ENCODE peak calls at places on chromosomes 2 and 18, in eight cellular contexts. One of them, this sample, is unnamed.

GRCh38 chr18:73840319-73841065 is 307.1 kb downstream of the FBXO15 start:
- DNase-seq in hippocampal formation: peak
- DNase-seq in stimulated activated naive CD8-positive, alpha-beta T cell treated with anti-CD3 and anti-CD28 coated beads, Interleukin-15, Interleukin-2, amounts not matched to agents 100 U/mL and 50 U/mL, for 24 hours: no peak
- DNase-seq in NT2/D1: no peak
- DNase-seq in sciatic nerve: no peak
- DNase-seq in NCI-H2029 treated with DMSO at 0.1 percent for 48 hours: no peak
- DNase-seq in activated CD4-positive, alpha-beta T cell treated with anti-CD3 and anti-CD28 coated beads, Interleukin-2, amount 50 U/mL, for 48 hours: no peak
- DNase-seq in adipocyte: no peak
- DNase-seq in this sample: no peak

GRCh38 chr18:78960709-78961108 is 18.9 kb upstream of the SALL3 start:
- DNase-seq in adipocyte: no peak
- DNase-seq in sciatic nerve: no peak
- DNase-seq in NT2/D1: no peak
- DNase-seq in NCI-H2029 treated with DMSO at 0.1 percent for 48 hours: no peak
- DNase-seq in stimulated activated naive CD8-positive, alpha-beta T cell treated with anti-CD3 and anti-CD28 coated beads, Interleukin-15, Interleukin-2, amounts not matched to agents 100 U/mL and 50 U/mL, for 24 hours: no peak
- DNase-seq in activated CD4-positive, alpha-beta T cell treated with anti-CD3 and anti-CD28 coated beads, Interleukin-2, amount 50 U/mL, for 48 hours: no peak
- DNase-seq in hippocampal formation: no peak
- DNase-seq in this sample: no peak

GRCh38 chr18:46555724-46556123 is 101.3 kb downstream of the LOXHD1 start:
- DNase-seq in activated CD4-positive, alpha-beta T cell treated with anti-CD3 and anti-CD28 coated beads, Interleukin-2, amount 50 U/mL, for 48 hours: no peak
- DNase-seq in stimulated activated naive CD8-positive, alpha-beta T cell treated with anti-CD3 and anti-CD28 coated beads, Interleukin-15, Interleukin-2, amounts not matched to agents 100 U/mL and 50 U/mL, for 24 hours: peak
- DNase-seq in adipocyte: no peak
- DNase-seq in hippocampal formation: no peak
- DNase-seq in sciatic nerve: no peak
- DNase-seq in NT2/D1: no peak
- DNase-seq in NCI-H2029 treated with DMSO at 0.1 percent for 48 hours: no peak
- DNase-seq in this sample: peak

GRCh38 chr2:228067309-228067708 is 114.2 kb downstream of the SPHKAP start:
- DNase-seq in NCI-H2029 treated with DMSO at 0.1 percent for 48 hours: no peak
- DNase-seq in hippocampal formation: no peak
- DNase-seq in NT2/D1: no peak
- DNase-seq in adipocyte: no peak
- DNase-seq in sciatic nerve: no peak
- DNase-seq in stimulated activated naive CD8-positive, alpha-beta T cell treated with anti-CD3 and anti-CD28 coated beads, Interleukin-15, Interleukin-2, amounts not matched to agents 100 U/mL and 50 U/mL, for 24 hours: no peak
- DNase-seq in activated CD4-positive, alpha-beta T cell treated with anti-CD3 and anti-CD28 coated beads, Interleukin-2, amount 50 U/mL, for 48 hours: no peak
- DNase-seq in this sample: no peak

GRCh38 chr18:32483002-32483401 is 12.3 kb upstream of the GAREM1 start:
- DNase-seq in sciatic nerve: no peak
- DNase-seq in hippocampal formation: no peak
- DNase-seq in adipocyte: no peak
- DNase-seq in activated CD4-positive, alpha-beta T cell treated with anti-CD3 and anti-CD28 coated beads, Interleukin-2, amount 50 U/mL, for 48 hours: no peak
- DNase-seq in NCI-H2029 treated with DMSO at 0.1 percent for 48 hours: no peak
- DNase-seq in stimulated activated naive CD8-positive, alpha-beta T cell treated with anti-CD3 and anti-CD28 coated beads, Interleukin-15, Interleukin-2, amounts not matched to agents 100 U/mL and 50 U/mL, for 24 hours: no peak
- DNase-seq in NT2/D1: no peak
- DNase-seq in this sample: no peak

GRCh38 chr2:225010804-225011203 is 31.5 kb downstream of the DOCK10 start:
- DNase-seq in NT2/D1: no peak
- DNase-seq in adipocyte: peak
- DNase-seq in activated CD4-positive, alpha-beta T cell treated with anti-CD3 and anti-CD28 coated beads, Interleukin-2, amount 50 U/mL, for 48 hours: no peak
- DNase-seq in sciatic nerve: no peak
- DNase-seq in stimulated activated naive CD8-positive, alpha-beta T cell treated with anti-CD3 and anti-CD28 coated beads, Interleukin-15, Interleukin-2, amounts not matched to agents 100 U/mL and 50 U/mL, for 24 hours: no peak
- DNase-seq in hippocampal formation: no peak
- DNase-seq in NCI-H2029 treated with DMSO at 0.1 percent for 48 hours: no peak
- DNase-seq in this sample: no peak

GRCh38 chr2:177355874-177356273 is 36.7 kb upstream of the AGPS start:
- DNase-seq in stimulated activated naive CD8-positive, alpha-beta T cell treated with anti-CD3 and anti-CD28 coated beads, Interleukin-15, Interleukin-2, amounts not matched to agents 100 U/mL and 50 U/mL, for 24 hours: no peak
- DNase-seq in sciatic nerve: no peak
- DNase-seq in activated CD4-positive, alpha-beta T cell treated with anti-CD3 and anti-CD28 coated beads, Interleukin-2, amount 50 U/mL, for 48 hours: no peak
- DNase-seq in adipocyte: no peak
- DNase-seq in NCI-H2029 treated with DMSO at 0.1 percent for 48 hours: no peak
- DNase-seq in hippocampal formation: no peak
- DNase-seq in NT2/D1: no peak
- DNase-seq in this sample: no peak

GRCh38 chr2:15630121-15630957 is 38.7 kb downstream of the DDX1 start:
- DNase-seq in NCI-H2029 treated with DMSO at 0.1 percent for 48 hours: no peak
- DNase-seq in hippocampal formation: no peak
- DNase-seq in adipocyte: no peak
- DNase-seq in sciatic nerve: no peak
- DNase-seq in NT2/D1: no peak
- DNase-seq in activated CD4-positive, alpha-beta T cell treated with anti-CD3 and anti-CD28 coated beads, Interleukin-2, amount 50 U/mL, for 48 hours: no peak
- DNase-seq in stimulated activated naive CD8-positive, alpha-beta T cell treated with anti-CD3 and anti-CD28 coated beads, Interleukin-15, Interleukin-2, amounts not matched to agents 100 U/mL and 50 U/mL, for 24 hours: no peak
- DNase-seq in this sample: no peak

GRCh38 chr2:176427549-176427948 is 158.3 kb downstream of the MTX2 start:
- DNase-seq in hippocampal formation: no peak
- DNase-seq in NT2/D1: no peak
- DNase-seq in sciatic nerve: no peak
- DNase-seq in adipocyte: no peak
- DNase-seq in stimulated activated naive CD8-positive, alpha-beta T cell treated with anti-CD3 and anti-CD28 coated beads, Interleukin-15, Interleukin-2, amounts not matched to agents 100 U/mL and 50 U/mL, for 24 hours: no peak
- DNase-seq in activated CD4-positive, alpha-beta T cell treated with anti-CD3 and anti-CD28 coated beads, Interleukin-2, amount 50 U/mL, for 48 hours: no peak
- DNase-seq in NCI-H2029 treated with DMSO at 0.1 percent for 48 hours: no peak
- DNase-seq in this sample: no peak

GRCh38 chr2:25039126-25039525 is 2.8 kb upstream of the EFR3B start:
- DNase-seq in hippocampal formation: no peak
- DNase-seq in NT2/D1: no peak
- DNase-seq in NCI-H2029 treated with DMSO at 0.1 percent for 48 hours: no peak
- DNase-seq in adipocyte: no peak
- DNase-seq in stimulated activated naive CD8-positive, alpha-beta T cell treated with anti-CD3 and anti-CD28 coated beads, Interleukin-15, Interleukin-2, amounts not matched to agents 100 U/mL and 50 U/mL, for 24 hours: no peak
- DNase-seq in activated CD4-positive, alpha-beta T cell treated with anti-CD3 and anti-CD28 coated beads, Interleukin-2, amount 50 U/mL, for 48 hours: no peak
- DNase-seq in sciatic nerve: no peak
- DNase-seq in this sample: no peak

GRCh38 chr18:2325308-2325849 is 245.9 kb downstream of the METTL4 start:
- DNase-seq in sciatic nerve: no peak
- DNase-seq in NT2/D1: no peak
- DNase-seq in NCI-H2029 treated with DMSO at 0.1 percent for 48 hours: no peak
- DNase-seq in activated CD4-positive, alpha-beta T cell treated with anti-CD3 and anti-CD28 coated beads, Interleukin-2, amount 50 U/mL, for 48 hours: no peak
- DNase-seq in adipocyte: peak
- DNase-seq in hippocampal formation: no peak
- DNase-seq in stimulated activated naive CD8-positive, alpha-beta T cell treated with anti-CD3 and anti-CD28 coated beads, Interleukin-15, Interleukin-2, amounts not matched to agents 100 U/mL and 50 U/mL, for 24 hours: no peak
- DNase-seq in this sample: no peak

GRCh38 chr2:40339026-40339425 is 112.9 kb downstream of the SLC8A1 start:
- DNase-seq in NCI-H2029 treated with DMSO at 0.1 percent for 48 hours: no peak
- DNase-seq in NT2/D1: no peak
- DNase-seq in activated CD4-positive, alpha-beta T cell treated with anti-CD3 and anti-CD28 coated beads, Interleukin-2, amount 50 U/mL, for 48 hours: no peak
- DNase-seq in sciatic nerve: no peak
- DNase-seq in hippocampal formation: no peak
- DNase-seq in stimulated activated naive CD8-positive, alpha-beta T cell treated with anti-CD3 and anti-CD28 coated beads, Interleukin-15, Interleukin-2, amounts not matched to agents 100 U/mL and 50 U/mL, for 24 hours: no peak
- DNase-seq in adipocyte: no peak
- DNase-seq in this sample: no peak

GRCh38 chr2:60365556-60365955 is 187.9 kb downstream of the BCL11A start:
- DNase-seq in activated CD4-positive, alpha-beta T cell treated with anti-CD3 and anti-CD28 coated beads, Interleukin-2, amount 50 U/mL, for 48 hours: no peak
- DNase-seq in sciatic nerve: no peak
- DNase-seq in NT2/D1: no peak
- DNase-seq in adipocyte: peak
- DNase-seq in NCI-H2029 treated with DMSO at 0.1 percent for 48 hours: no peak
- DNase-seq in hippocampal formation: no peak
- DNase-seq in stimulated activated naive CD8-positive, alpha-beta T cell treated with anti-CD3 and anti-CD28 coated beads, Interleukin-15, Interleukin-2, amounts not matched to agents 100 U/mL and 50 U/mL, for 24 hours: no peak
- DNase-seq in this sample: no peak

GRCh38 chr2:232419245-232420072 is 12.8 kb downstream of the ALPG start:
- DNase-seq in sciatic nerve: peak
- DNase-seq in activated CD4-positive, alpha-beta T cell treated with anti-CD3 and anti-CD28 coated beads, Interleukin-2, amount 50 U/mL, for 48 hours: peak
- DNase-seq in adipocyte: no peak
- DNase-seq in NCI-H2029 treated with DMSO at 0.1 percent for 48 hours: no peak
- DNase-seq in NT2/D1: no peak
- DNase-seq in stimulated activated naive CD8-positive, alpha-beta T cell treated with anti-CD3 and anti-CD28 coated beads, Interleukin-15, Interleukin-2, amounts not matched to agents 100 U/mL and 50 U/mL, for 24 hours: peak
- DNase-seq in hippocampal formation: no peak
- DNase-seq in this sample: no peak

GRCh38 chr2:65046633-65047407 is 9.4 kb upstream of the CEP68 start:
- DNase-seq in stimulated activated naive CD8-positive, alpha-beta T cell treated with anti-CD3 and anti-CD28 coated beads, Interleukin-15, Interleukin-2, amounts not matched to agents 100 U/mL and 50 U/mL, for 24 hours: no peak
- DNase-seq in sciatic nerve: no peak
- DNase-seq in adipocyte: no peak
- DNase-seq in NCI-H2029 treated with DMSO at 0.1 percent for 48 hours: no peak
- DNase-seq in hippocampal formation: no peak
- DNase-seq in NT2/D1: no peak
- DNase-seq in activated CD4-positive, alpha-beta T cell treated with anti-CD3 and anti-CD28 coated beads, Interleukin-2, amount 50 U/mL, for 48 hours: no peak
- DNase-seq in this sample: no peak

GRCh38 chr2:2799151-2799697 is 468.1 kb upstream of the MYT1L start:
- DNase-seq in stimulated activated naive CD8-positive, alpha-beta T cell treated with anti-CD3 and anti-CD28 coated beads, Interleukin-15, Interleukin-2, amounts not matched to agents 100 U/mL and 50 U/mL, for 24 hours: no peak
- DNase-seq in activated CD4-positive, alpha-beta T cell treated with anti-CD3 and anti-CD28 coated beads, Interleukin-2, amount 50 U/mL, for 48 hours: no peak
- DNase-seq in NCI-H2029 treated with DMSO at 0.1 percent for 48 hours: no peak
- DNase-seq in adipocyte: no peak
- DNase-seq in NT2/D1: no peak
- DNase-seq in hippocampal formation: no peak
- DNase-seq in sciatic nerve: no peak
- DNase-seq in this sample: no peak

GRCh38 chr18:40752336-40752735 is 1202.7 kb upstream of the PIK3C3 start:
- DNase-seq in hippocampal formation: no peak
- DNase-seq in adipocyte: no peak
- DNase-seq in sciatic nerve: no peak
- DNase-seq in stimulated activated naive CD8-positive, alpha-beta T cell treated with anti-CD3 and anti-CD28 coated beads, Interleukin-15, Interleukin-2, amounts not matched to agents 100 U/mL and 50 U/mL, for 24 hours: no peak
- DNase-seq in NT2/D1: no peak
- DNase-seq in NCI-H2029 treated with DMSO at 0.1 percent for 48 hours: no peak
- DNase-seq in activated CD4-positive, alpha-beta T cell treated with anti-CD3 and anti-CD28 coated beads, Interleukin-2, amount 50 U/mL, for 48 hours: no peak
- DNase-seq in this sample: no peak

GRCh38 chr2:138507267-138507666 is 5.7 kb downstream of the SPOPL start:
- DNase-seq in sciatic nerve: no peak
- DNase-seq in stimulated activated naive CD8-positive, alpha-beta T cell treated with anti-CD3 and anti-CD28 coated beads, Interleukin-15, Interleukin-2, amounts not matched to agents 100 U/mL and 50 U/mL, for 24 hours: no peak
- DNase-seq in NCI-H2029 treated with DMSO at 0.1 percent for 48 hours: peak
- DNase-seq in adipocyte: no peak
- DNase-seq in hippocampal formation: no peak
- DNase-seq in NT2/D1: no peak
- DNase-seq in activated CD4-positive, alpha-beta T cell treated with anti-CD3 and anti-CD28 coated beads, Interleukin-2, amount 50 U/mL, for 48 hours: no peak
- DNase-seq in this sample: no peak

GRCh38 chr18:3115430-3116025 is 102.6 kb upstream of the LPIN2 start:
- DNase-seq in activated CD4-positive, alpha-beta T cell treated with anti-CD3 and anti-CD28 coated beads, Interleukin-2, amount 50 U/mL, for 48 hours: no peak
- DNase-seq in stimulated activated naive CD8-positive, alpha-beta T cell treated with anti-CD3 and anti-CD28 coated beads, Interleukin-15, Interleukin-2, amounts not matched to agents 100 U/mL and 50 U/mL, for 24 hours: no peak
- DNase-seq in hippocampal formation: no peak
- DNase-seq in adipocyte: no peak
- DNase-seq in sciatic nerve: no peak
- DNase-seq in NCI-H2029 treated with DMSO at 0.1 percent for 48 hours: no peak
- DNase-seq in NT2/D1: no peak
- DNase-seq in this sample: no peak

GRCh38 chr2:86002375-86002774 is 103.3 kb downstream of the POLR1A start:
- DNase-seq in hippocampal formation: no peak
- DNase-seq in NCI-H2029 treated with DMSO at 0.1 percent for 48 hours: no peak
- DNase-seq in adipocyte: no peak
- DNase-seq in stimulated activated naive CD8-positive, alpha-beta T cell treated with anti-CD3 and anti-CD28 coated beads, Interleukin-15, Interleukin-2, amounts not matched to agents 100 U/mL and 50 U/mL, for 24 hours: no peak
- DNase-seq in activated CD4-positive, alpha-beta T cell treated with anti-CD3 and anti-CD28 coated beads, Interleukin-2, amount 50 U/mL, for 48 hours: no peak
- DNase-seq in sciatic nerve: peak
- DNase-seq in NT2/D1: no peak
- DNase-seq in this sample: no peak

GRCh38 chr2:84833481-84834150 is 47.3 kb downstream of the TRABD2A start:
- DNase-seq in sciatic nerve: no peak
- DNase-seq in NCI-H2029 treated with DMSO at 0.1 percent for 48 hours: no peak
- DNase-seq in stimulated activated naive CD8-positive, alpha-beta T cell treated with anti-CD3 and anti-CD28 coated beads, Interleukin-15, Interleukin-2, amounts not matched to agents 100 U/mL and 50 U/mL, for 24 hours: no peak
- DNase-seq in activated CD4-positive, alpha-beta T cell treated with anti-CD3 and anti-CD28 coated beads, Interleukin-2, amount 50 U/mL, for 48 hours: no peak
- DNase-seq in NT2/D1: no peak
- DNase-seq in adipocyte: no peak
- DNase-seq in hippocampal formation: no peak
- DNase-seq in this sample: no peak

GRCh38 chr2:9313443-9313842 is 106.8 kb downstream of the ASAP2 start:
- DNase-seq in NCI-H2029 treated with DMSO at 0.1 percent for 48 hours: no peak
- DNase-seq in stimulated activated naive CD8-positive, alpha-beta T cell treated with anti-CD3 and anti-CD28 coated beads, Interleukin-15, Interleukin-2, amounts not matched to agents 100 U/mL and 50 U/mL, for 24 hours: no peak
- DNase-seq in hippocampal formation: no peak
- DNase-seq in activated CD4-positive, alpha-beta T cell treated with anti-CD3 and anti-CD28 coated beads, Interleukin-2, amount 50 U/mL, for 48 hours: no peak
- DNase-seq in sciatic nerve: no peak
- DNase-seq in NT2/D1: no peak
- DNase-seq in adipocyte: no peak
- DNase-seq in this sample: no peak

GRCh38 chr2:191758420-191759199 is 80.7 kb downstream of the NABP1 start:
- DNase-seq in adipocyte: no peak
- DNase-seq in stimulated activated naive CD8-positive, alpha-beta T cell treated with anti-CD3 and anti-CD28 coated beads, Interleukin-15, Interleukin-2, amounts not matched to agents 100 U/mL and 50 U/mL, for 24 hours: peak
- DNase-seq in hippocampal formation: no peak
- DNase-seq in NCI-H2029 treated with DMSO at 0.1 percent for 48 hours: no peak
- DNase-seq in activated CD4-positive, alpha-beta T cell treated with anti-CD3 and anti-CD28 coated beads, Interleukin-2, amount 50 U/mL, for 48 hours: peak
- DNase-seq in sciatic nerve: no peak
- DNase-seq in NT2/D1: peak
- DNase-seq in this sample: no peak

GRCh38 chr18:70072678-70073077 is 125.0 kb upstream of the CD226 start:
- DNase-seq in NT2/D1: no peak
- DNase-seq in activated CD4-positive, alpha-beta T cell treated with anti-CD3 and anti-CD28 coated beads, Interleukin-2, amount 50 U/mL, for 48 hours: no peak
- DNase-seq in stimulated activated naive CD8-positive, alpha-beta T cell treated with anti-CD3 and anti-CD28 coated beads, Interleukin-15, Interleukin-2, amounts not matched to agents 100 U/mL and 50 U/mL, for 24 hours: no peak
- DNase-seq in NCI-H2029 treated with DMSO at 0.1 percent for 48 hours: no peak
- DNase-seq in sciatic nerve: no peak
- DNase-seq in hippocampal formation: peak
- DNase-seq in adipocyte: peak
- DNase-seq in this sample: no peak

GRCh38 chr18:44766461-44766860 is 85.8 kb downstream of the SETBP1 start:
- DNase-seq in NT2/D1: no peak
- DNase-seq in adipocyte: no peak
- DNase-seq in activated CD4-positive, alpha-beta T cell treated with anti-CD3 and anti-CD28 coated beads, Interleukin-2, amount 50 U/mL, for 48 hours: no peak
- DNase-seq in hippocampal formation: no peak
- DNase-seq in stimulated activated naive CD8-positive, alpha-beta T cell treated with anti-CD3 and anti-CD28 coated beads, Interleukin-15, Interleukin-2, amounts not matched to agents 100 U/mL and 50 U/mL, for 24 hours: no peak
- DNase-seq in sciatic nerve: no peak
- DNase-seq in NCI-H2029 treated with DMSO at 0.1 percent for 48 hours: no peak
- DNase-seq in this sample: no peak

GRCh38 chr2:171811229-171811628 is 82.8 kb downstream of the SLC25A12 start:
- DNase-seq in hippocampal formation: peak
- DNase-seq in stimulated activated naive CD8-positive, alpha-beta T cell treated with anti-CD3 and anti-CD28 coated beads, Interleukin-15, Interleukin-2, amounts not matched to agents 100 U/mL and 50 U/mL, for 24 hours: no peak
- DNase-seq in adipocyte: peak
- DNase-seq in NT2/D1: no peak
- DNase-seq in NCI-H2029 treated with DMSO at 0.1 percent for 48 hours: peak
- DNase-seq in sciatic nerve: no peak
- DNase-seq in activated CD4-positive, alpha-beta T cell treated with anti-CD3 and anti-CD28 coated beads, Interleukin-2, amount 50 U/mL, for 48 hours: no peak
- DNase-seq in this sample: no peak

GRCh38 chr2:98269274-98269673 is 77.0 kb upstream of the CNGA3 start:
- DNase-seq in stimulated activated naive CD8-positive, alpha-beta T cell treated with anti-CD3 and anti-CD28 coated beads, Interleukin-15, Interleukin-2, amounts not matched to agents 100 U/mL and 50 U/mL, for 24 hours: no peak
- DNase-seq in sciatic nerve: no peak
- DNase-seq in NCI-H2029 treated with DMSO at 0.1 percent for 48 hours: peak
- DNase-seq in hippocampal formation: peak
- DNase-seq in activated CD4-positive, alpha-beta T cell treated with anti-CD3 and anti-CD28 coated beads, Interleukin-2, amount 50 U/mL, for 48 hours: no peak
- DNase-seq in NT2/D1: peak
- DNase-seq in adipocyte: peak
- DNase-seq in this sample: no peak

GRCh38 chr2:96254592-96254991 is 11.2 kb downstream of the TMEM127 start:
- DNase-seq in adipocyte: no peak
- DNase-seq in hippocampal formation: no peak
- DNase-seq in sciatic nerve: no peak
- DNase-seq in stimulated activated naive CD8-positive, alpha-beta T cell treated with anti-CD3 and anti-CD28 coated beads, Interleukin-15, Interleukin-2, amounts not matched to agents 100 U/mL and 50 U/mL, for 24 hours: no peak
- DNase-seq in NT2/D1: no peak
- DNase-seq in activated CD4-positive, alpha-beta T cell treated with anti-CD3 and anti-CD28 coated beads, Interleukin-2, amount 50 U/mL, for 48 hours: no peak
- DNase-seq in NCI-H2029 treated with DMSO at 0.1 percent for 48 hours: no peak
- DNase-seq in this sample: no peak

GRCh38 chr2:21052044-21052443 is 8.2 kb upstream of the APOB start:
- DNase-seq in hippocampal formation: no peak
- DNase-seq in adipocyte: no peak
- DNase-seq in sciatic nerve: no peak
- DNase-seq in NT2/D1: no peak
- DNase-seq in activated CD4-positive, alpha-beta T cell treated with anti-CD3 and anti-CD28 coated beads, Interleukin-2, amount 50 U/mL, for 48 hours: no peak
- DNase-seq in stimulated activated naive CD8-positive, alpha-beta T cell treated with anti-CD3 and anti-CD28 coated beads, Interleukin-15, Interleukin-2, amounts not matched to agents 100 U/mL and 50 U/mL, for 24 hours: no peak
- DNase-seq in NCI-H2029 treated with DMSO at 0.1 percent for 48 hours: no peak
- DNase-seq in this sample: no peak

GRCh38 chr2:221518937-221519635 is 53.0 kb downstream of the EPHA4 start:
- DNase-seq in sciatic nerve: no peak
- DNase-seq in activated CD4-positive, alpha-beta T cell treated with anti-CD3 and anti-CD28 coated beads, Interleukin-2, amount 50 U/mL, for 48 hours: no peak
- DNase-seq in stimulated activated naive CD8-positive, alpha-beta T cell treated with anti-CD3 and anti-CD28 coated beads, Interleukin-15, Interleukin-2, amounts not matched to agents 100 U/mL and 50 U/mL, for 24 hours: no peak
- DNase-seq in hippocampal formation: peak
- DNase-seq in NT2/D1: no peak
- DNase-seq in NCI-H2029 treated with DMSO at 0.1 percent for 48 hours: no peak
- DNase-seq in adipocyte: no peak
- DNase-seq in this sample: no peak

GRCh38 chr2:71898851-71899681 is 248.6 kb downstream of the CYP26B1 start:
- DNase-seq in stimulated activated naive CD8-positive, alpha-beta T cell treated with anti-CD3 and anti-CD28 coated beads, Interleukin-15, Interleukin-2, amounts not matched to agents 100 U/mL and 50 U/mL, for 24 hours: no peak
- DNase-seq in hippocampal formation: no peak
- DNase-seq in NCI-H2029 treated with DMSO at 0.1 percent for 48 hours: no peak
- DNase-seq in sciatic nerve: no peak
- DNase-seq in adipocyte: no peak
- DNase-seq in NT2/D1: no peak
- DNase-seq in activated CD4-positive, alpha-beta T cell treated with anti-CD3 and anti-CD28 coated beads, Interleukin-2, amount 50 U/mL, for 48 hours: no peak
- DNase-seq in this sample: no peak

GRCh38 chr2:148184967-148185366 is 164.1 kb downstream of the MBD5 start:
- DNase-seq in NT2/D1: no peak
- DNase-seq in adipocyte: no peak
- DNase-seq in sciatic nerve: no peak
- DNase-seq in NCI-H2029 treated with DMSO at 0.1 percent for 48 hours: no peak
- DNase-seq in hippocampal formation: no peak
- DNase-seq in stimulated activated naive CD8-positive, alpha-beta T cell treated with anti-CD3 and anti-CD28 coated beads, Interleukin-15, Interleukin-2, amounts not matched to agents 100 U/mL and 50 U/mL, for 24 hours: no peak
- DNase-seq in activated CD4-positive, alpha-beta T cell treated with anti-CD3 and anti-CD28 coated beads, Interleukin-2, amount 50 U/mL, for 48 hours: no peak
- DNase-seq in this sample: no peak

GRCh38 chr2:43225788-43226557 is 433 bp downstream of the ZFP36L2 start:
- DNase-seq in sciatic nerve: peak
- DNase-seq in activated CD4-positive, alpha-beta T cell treated with anti-CD3 and anti-CD28 coated beads, Interleukin-2, amount 50 U/mL, for 48 hours: peak
- DNase-seq in adipocyte: peak
- DNase-seq in hippocampal formation: no peak
- DNase-seq in stimulated activated naive CD8-positive, alpha-beta T cell treated with anti-CD3 and anti-CD28 coated beads, Interleukin-15, Interleukin-2, amounts not matched to agents 100 U/mL and 50 U/mL, for 24 hours: peak
- DNase-seq in NCI-H2029 treated with DMSO at 0.1 percent for 48 hours: no peak
- DNase-seq in NT2/D1: no peak
- DNase-seq in this sample: peak

GRCh38 chr2:222677981-222678380 is 6.5 kb downstream of the MOGAT1 start:
- DNase-seq in adipocyte: no peak
- DNase-seq in NCI-H2029 treated with DMSO at 0.1 percent for 48 hours: no peak
- DNase-seq in NT2/D1: no peak
- DNase-seq in hippocampal formation: no peak
- DNase-seq in sciatic nerve: no peak
- DNase-seq in activated CD4-positive, alpha-beta T cell treated with anti-CD3 and anti-CD28 coated beads, Interleukin-2, amount 50 U/mL, for 48 hours: no peak
- DNase-seq in stimulated activated naive CD8-positive, alpha-beta T cell treated with anti-CD3 and anti-CD28 coated beads, Interleukin-15, Interleukin-2, amounts not matched to agents 100 U/mL and 50 U/mL, for 24 hours: no peak
- DNase-seq in this sample: no peak